ENCODE peak calls at places on chromosome 5, in four cellular contexts. One of them, this sample, is unnamed.

GRCh38 chr5:763397-763796 is 21.1 kb downstream of the ZDHHC11B start:
- DNase-seq in bronchial epithelial cell: no peak
- DNase-seq in T-helper 1 cell: no peak
- DNase-seq in GM12891: no peak
- DNase-seq in this sample: peak

GRCh38 chr5:138657360-138657759 is 82.2 kb upstream of the HSPA9 start:
- DNase-seq in bronchial epithelial cell: no peak
- DNase-seq in T-helper 1 cell: no peak
- DNase-seq in GM12891: no peak
- DNase-seq in this sample: no peak

GRCh38 chr5:73709536-73710129 is 83.6 kb downstream of the ARHGEF28 start:
- DNase-seq in T-helper 1 cell: no peak
- DNase-seq in bronchial epithelial cell: peak
- DNase-seq in GM12891: no peak
- DNase-seq in this sample: no peak

GRCh38 chr5:42944989-42945388 is 95.1 kb downstream of the ANXA2R start:
- DNase-seq in GM12891: no peak
- DNase-seq in T-helper 1 cell: no peak
- DNase-seq in bronchial epithelial cell: peak
- DNase-seq in this sample: no peak

GRCh38 chr5:170173227-170173626 is 59.6 kb upstream of the C5orf58 start:
- DNase-seq in bronchial epithelial cell: peak
- DNase-seq in T-helper 1 cell: no peak
- DNase-seq in GM12891: no peak
- DNase-seq in this sample: no peak

GRCh38 chr5:95519151-95519550 is 35.6 kb downstream of the SKIC3 start:
- DNase-seq in bronchial epithelial cell: no peak
- DNase-seq in GM12891: no peak
- DNase-seq in T-helper 1 cell: no peak
- DNase-seq in this sample: no peak

GRCh38 chr5:149666212-149666852 is 63.8 kb upstream of the PPARGC1B start:
- DNase-seq in GM12891: no peak
- DNase-seq in T-helper 1 cell: no peak
- DNase-seq in bronchial epithelial cell: peak
- DNase-seq in this sample: peak

GRCh38 chr5:122858451-122858850 is 13.0 kb downstream of the SNX24 start:
- DNase-seq in GM12891: no peak
- DNase-seq in T-helper 1 cell: no peak
- DNase-seq in bronchial epithelial cell: peak
- DNase-seq in this sample: no peak

GRCh38 chr5:43123887-43124286 is 3.2 kb downstream of the ZNF131 start:
- DNase-seq in bronchial epithelial cell: no peak
- DNase-seq in T-helper 1 cell: no peak
- DNase-seq in GM12891: no peak
- DNase-seq in this sample: no peak

GRCh38 chr5:73295447-73295846 is 122.5 kb downstream of the TMEM174 start:
- DNase-seq in T-helper 1 cell: no peak
- DNase-seq in GM12891: no peak
- DNase-seq in bronchial epithelial cell: no peak
- DNase-seq in this sample: no peak

GRCh38 chr5:37723147-37723961 is 116.5 kb downstream of the GDNF start:
- DNase-seq in GM12891: no peak
- DNase-seq in T-helper 1 cell: peak
- DNase-seq in bronchial epithelial cell: no peak
- DNase-seq in this sample: no peak

GRCh38 chr5:165224366-165224765 is 1718.9 kb downstream of the MAT2B start:
- DNase-seq in T-helper 1 cell: no peak
- DNase-seq in GM12891: no peak
- DNase-seq in bronchial epithelial cell: no peak
- DNase-seq in this sample: no peak

GRCh38 chr5:140106805-140107311 is 7.1 kb upstream of the PURA start:
- DNase-seq in GM12891: no peak
- DNase-seq in T-helper 1 cell: no peak
- DNase-seq in bronchial epithelial cell: no peak
- DNase-seq in this sample: no peak

GRCh38 chr5:156383510-156383909 is 56.5 kb downstream of the SGCD start:
- DNase-seq in GM12891: no peak
- DNase-seq in T-helper 1 cell: no peak
- DNase-seq in bronchial epithelial cell: peak
- DNase-seq in this sample: no peak